ENCODE peak calls at places on chromosomes 6 and 20, in five cellular contexts. One of them, this sample, is unnamed. For H3K36me3 and H3K9me3, the result is how much of the 10 kb centered on the place peaks cover.

GRCh38 chr6:35048031-35048613 is 93.0 kb downstream of the TCP11 start:
- DNase-seq in IMR-90: no peak
- DNase-seq in sigmoid colon: peak
- DNase-seq in left ventricle myocardium inferior: no peak
- DNase-seq in lower lobe of right lung: no peak
- DNase-seq in this sample: peak

GRCh38 chr6:33091957-33092356 is 16.2 kb downstream of the HLA-DPB1 start:
- DNase-seq in IMR-90: no peak
- DNase-seq in sigmoid colon: no peak
- DNase-seq in left ventricle myocardium inferior: no peak
- DNase-seq in lower lobe of right lung: peak
- DNase-seq in this sample: peak

GRCh38 chr6:41021832-41022231 is 17.2 kb downstream of the UNC5CL start:
- DNase-seq in IMR-90: peak
- DNase-seq in sigmoid colon: no peak
- DNase-seq in left ventricle myocardium inferior: peak
- DNase-seq in lower lobe of right lung: no peak
- DNase-seq in this sample: no peak

GRCh38 chr6:41694815-41695536 is 40.4 kb downstream of the TFEB start:
- DNase-seq in IMR-90: peak
- DNase-seq in sigmoid colon: no peak
- DNase-seq in left ventricle myocardium inferior: no peak
- DNase-seq in lower lobe of right lung: no peak
- DNase-seq in this sample: no peak

GRCh38 chr6:87700351-87700728 is 1.7 kb downstream of the AKIRIN2 start:
- DNase-seq in IMR-90: no peak
- DNase-seq in sigmoid colon: no peak
- DNase-seq in left ventricle myocardium inferior: no peak
- DNase-seq in lower lobe of right lung: no peak
- DNase-seq in this sample: no peak

GRCh38 chr6:170289108-170289931 is 1.6 kb downstream of the DLL1 start:
- DNase-seq in IMR-90: no peak
- DNase-seq in sigmoid colon: peak
- DNase-seq in left ventricle myocardium inferior: no peak
- DNase-seq in lower lobe of right lung: no peak
- DNase-seq in this sample: no peak

GRCh38 chr20:41387433-41387832 is 20.8 kb upstream of the EMILIN3 start:
- DNase-seq in IMR-90: no peak
- DNase-seq in sigmoid colon: no peak
- DNase-seq in left ventricle myocardium inferior: no peak
- DNase-seq in lower lobe of right lung: peak
- DNase-seq in this sample: peak

GRCh38 chr6:159033160-159034049 is 11.4 kb downstream of the TAGAP start:
- DNase-seq in IMR-90: no peak
- DNase-seq in sigmoid colon: no peak
- DNase-seq in left ventricle myocardium inferior: no peak
- DNase-seq in lower lobe of right lung: no peak
- DNase-seq in this sample: no peak

GRCh38 chr6:122154912-122155516 is 244.4 kb upstream of the HSF2 start:
- DNase-seq in IMR-90: no peak
- DNase-seq in sigmoid colon: peak
- DNase-seq in left ventricle myocardium inferior: peak
- DNase-seq in lower lobe of right lung: no peak
- DNase-seq in this sample: no peak

GRCh38 chr6:137080711-137081110 is 35.9 kb upstream of the IL20RA start:
- DNase-seq in IMR-90: no peak
- DNase-seq in sigmoid colon: no peak
- DNase-seq in left ventricle myocardium inferior: no peak
- DNase-seq in lower lobe of right lung: no peak
- DNase-seq in this sample: no peak

GRCh38 chr20:53767206-53767924 is 173.7 kb upstream of the ZNF217 start:
- DNase-seq in IMR-90: no peak
- DNase-seq in sigmoid colon: no peak
- DNase-seq in left ventricle myocardium inferior: no peak
- DNase-seq in lower lobe of right lung: no peak
- DNase-seq in this sample: no peak

GRCh38 chr6:46733410-46733809 is 1.8 kb downstream of the PLA2G7 start:
- DNase-seq in IMR-90: no peak
- DNase-seq in sigmoid colon: no peak
- DNase-seq in left ventricle myocardium inferior: no peak
- DNase-seq in lower lobe of right lung: no peak
- DNase-seq in this sample: no peak

GRCh38 chr6:16602035-16602434 is 159.2 kb downstream of the ATXN1 start:
- DNase-seq in IMR-90: no peak
- DNase-seq in sigmoid colon: no peak
- DNase-seq in left ventricle myocardium inferior: no peak
- DNase-seq in lower lobe of right lung: no peak
- DNase-seq in this sample: no peak

GRCh38 chr6:56708810-56709597 is 66.3 kb upstream of the DST start:
- DNase-seq in IMR-90: peak
- DNase-seq in sigmoid colon: no peak
- DNase-seq in left ventricle myocardium inferior: no peak
- DNase-seq in lower lobe of right lung: no peak
- DNase-seq in this sample: no peak

GRCh38 chr6:38715016-38715809 is at the start of gene DNAH8:
- DNase-seq in IMR-90: no peak
- DNase-seq in sigmoid colon: no peak
- DNase-seq in left ventricle myocardium inferior: no peak
- DNase-seq in lower lobe of right lung: no peak
- DNase-seq in this sample: no peak

GRCh38 chr6:10999994-11000393 is 44.1 kb downstream of the ELOVL2 start:
- DNase-seq in IMR-90: peak
- DNase-seq in sigmoid colon: no peak
- DNase-seq in left ventricle myocardium inferior: no peak
- DNase-seq in lower lobe of right lung: no peak
- DNase-seq in this sample: no peak

GRCh38 chr20:8542115-8542486 is 410.0 kb downstream of the PLCB1 start:
- DNase-seq in IMR-90: no peak
- DNase-seq in sigmoid colon: no peak
- DNase-seq in left ventricle myocardium inferior: no peak
- DNase-seq in lower lobe of right lung: no peak
- DNase-seq in this sample: no peak

GRCh38 chr20:36470482-36471062 is 70.7 kb upstream of the MYL9 start:
- DNase-seq in IMR-90: no peak
- DNase-seq in sigmoid colon: no peak
- DNase-seq in left ventricle myocardium inferior: no peak
- DNase-seq in lower lobe of right lung: no peak
- DNase-seq in this sample: no peak

GRCh38 chr20:19817017-19817416 is 59.0 kb downstream of the RIN2 start:
- DNase-seq in IMR-90: peak
- DNase-seq in sigmoid colon: peak
- DNase-seq in left ventricle myocardium inferior: no peak
- DNase-seq in lower lobe of right lung: no peak
- DNase-seq in this sample: no peak

GRCh38 chr20:42074944-42075343 is 456.8 kb upstream of the CHD6 start:
- DNase-seq in IMR-90: no peak
- DNase-seq in sigmoid colon: no peak
- DNase-seq in left ventricle myocardium inferior: no peak
- DNase-seq in lower lobe of right lung: no peak
- DNase-seq in this sample: no peak

GRCh38 chr20:54084193-54084592 is 13.8 kb upstream of the BCAS1 start:
- DNase-seq in IMR-90: no peak
- DNase-seq in sigmoid colon: no peak
- DNase-seq in left ventricle myocardium inferior: no peak
- DNase-seq in lower lobe of right lung: no peak
- DNase-seq in this sample: no peak

GRCh38 chr6:48074368-48074767 is 36.6 kb downstream of the PTCHD4 start:
- DNase-seq in IMR-90: no peak
- DNase-seq in sigmoid colon: no peak
- DNase-seq in left ventricle myocardium inferior: no peak
- DNase-seq in lower lobe of right lung: no peak
- DNase-seq in this sample: no peak

GRCh38 chr6:63180367-63180766 is 30.9 kb upstream of the FKBP1C start:
- DNase-seq in IMR-90: no peak
- DNase-seq in sigmoid colon: no peak
- DNase-seq in left ventricle myocardium inferior: no peak
- DNase-seq in lower lobe of right lung: no peak
- DNase-seq in this sample: no peak

GRCh38 chr6:129671442-129672344 is 38.3 kb downstream of the ARHGAP18 start:
- DNase-seq in IMR-90: no peak
- DNase-seq in sigmoid colon: no peak
- DNase-seq in left ventricle myocardium inferior: no peak
- DNase-seq in lower lobe of right lung: peak
- DNase-seq in this sample: no peak

GRCh38 chr6:47456536-47456975 is 21.0 kb upstream of the CD2AP start:
- DNase-seq in IMR-90: no peak
- DNase-seq in sigmoid colon: no peak
- DNase-seq in left ventricle myocardium inferior: no peak
- DNase-seq in lower lobe of right lung: no peak
- DNase-seq in this sample: no peak

GRCh38 chr6:158707826-158708225 is 58.0 kb downstream of the SYTL3 start:
- DNase-seq in IMR-90: no peak
- DNase-seq in sigmoid colon: peak
- DNase-seq in left ventricle myocardium inferior: peak
- DNase-seq in lower lobe of right lung: peak
- DNase-seq in this sample: no peak

GRCh38 chr6:19879663-19880062 is 42.5 kb downstream of the ID4 start:
- DNase-seq in IMR-90: no peak
- DNase-seq in sigmoid colon: no peak
- DNase-seq in left ventricle myocardium inferior: no peak
- DNase-seq in lower lobe of right lung: no peak
- DNase-seq in this sample: no peak

GRCh38 chr6:11149551-11149950 is 38.0 kb upstream of the ERVFRD-1 start:
- DNase-seq in IMR-90: no peak
- DNase-seq in sigmoid colon: no peak
- DNase-seq in left ventricle myocardium inferior: no peak
- DNase-seq in lower lobe of right lung: no peak
- DNase-seq in this sample: no peak

GRCh38 chr20:64239449-64240242 is 15.9 kb upstream of the PCMTD2 start:
- DNase-seq in IMR-90: no peak
- DNase-seq in sigmoid colon: peak
- DNase-seq in left ventricle myocardium inferior: no peak
- DNase-seq in lower lobe of right lung: peak
- DNase-seq in this sample: peak

GRCh38 chr6:84028350-84028749 is 5.2 kb upstream of the MRAP2 start:
- DNase-seq in IMR-90: no peak
- DNase-seq in sigmoid colon: no peak
- DNase-seq in left ventricle myocardium inferior: no peak
- DNase-seq in lower lobe of right lung: no peak
- DNase-seq in this sample: no peak

GRCh38 chr20:63618291-63618980 is 8.5 kb downstream of the GMEB2 start:
- DNase-seq in IMR-90: no peak
- DNase-seq in sigmoid colon: no peak
- DNase-seq in left ventricle myocardium inferior: no peak
- DNase-seq in lower lobe of right lung: no peak
- DNase-seq in this sample: no peak

GRCh38 chr6:6886160-6886885 is 221.4 kb upstream of the RREB1 start:
- DNase-seq in IMR-90: no peak
- DNase-seq in sigmoid colon: peak
- DNase-seq in left ventricle myocardium inferior: no peak
- DNase-seq in lower lobe of right lung: peak
- DNase-seq in this sample: no peak

GRCh38 chr20:1060985-1061384 is 57.4 kb upstream of the PSMF1 start:
- DNase-seq in IMR-90: no peak
- DNase-seq in sigmoid colon: no peak
- DNase-seq in left ventricle myocardium inferior: no peak
- DNase-seq in lower lobe of right lung: no peak
- DNase-seq in this sample: no peak
- H3K36me3 ChIP-seq in IMR-90: under half
- H3K36me3 ChIP-seq in sigmoid colon: under half
- H3K36me3 ChIP-seq in left ventricle myocardium inferior: under half
- H3K36me3 ChIP-seq in lower lobe of right lung: under half
- H3K36me3 ChIP-seq in this sample: under half

GRCh38 chr6:28323813-28324424 is 12.0 kb downstream of the ZSCAN31 start:
- DNase-seq in IMR-90: no peak
- DNase-seq in sigmoid colon: no peak
- DNase-seq in left ventricle myocardium inferior: no peak
- DNase-seq in lower lobe of right lung: no peak
- DNase-seq in this sample: no peak

GRCh38 chr6:28326371-28326948 is 9.5 kb downstream of the ZSCAN31 start:
- DNase-seq in IMR-90: no peak
- DNase-seq in sigmoid colon: no peak
- DNase-seq in left ventricle myocardium inferior: no peak
- DNase-seq in lower lobe of right lung: no peak
- DNase-seq in this sample: no peak

DNA sequence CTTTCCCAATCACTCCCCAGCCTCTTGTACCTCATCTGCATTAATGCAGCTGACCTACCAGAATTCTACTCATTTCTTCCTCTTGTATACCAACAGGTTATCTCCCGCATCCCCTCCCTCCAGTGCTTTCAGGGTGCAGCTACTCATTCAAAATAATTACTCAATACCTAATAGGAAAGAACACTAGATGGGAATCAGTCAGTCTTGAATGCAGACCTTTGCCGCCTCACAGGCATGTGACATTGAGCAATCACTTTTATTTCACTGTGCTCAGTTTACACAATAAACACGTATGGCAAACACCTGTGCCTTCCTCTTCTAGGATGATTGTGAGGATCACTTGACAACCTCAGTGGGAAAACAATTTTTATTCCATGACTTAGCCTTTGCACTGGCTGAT is 13.3 kb downstream of the ZSCAN31 start:
- DNase-seq in IMR-90: no peak
- DNase-seq in sigmoid colon: no peak
- DNase-seq in left ventricle myocardium inferior: no peak
- DNase-seq in lower lobe of right lung: no peak
- DNase-seq in this sample: no peak
- H3K9me3 ChIP-seq in IMR-90: under half
- H3K9me3 ChIP-seq in sigmoid colon: under half
- H3K9me3 ChIP-seq in left ventricle myocardium inferior: under half
- H3K9me3 ChIP-seq in lower lobe of right lung: under half
- H3K9me3 ChIP-seq in this sample: under half

DNA sequence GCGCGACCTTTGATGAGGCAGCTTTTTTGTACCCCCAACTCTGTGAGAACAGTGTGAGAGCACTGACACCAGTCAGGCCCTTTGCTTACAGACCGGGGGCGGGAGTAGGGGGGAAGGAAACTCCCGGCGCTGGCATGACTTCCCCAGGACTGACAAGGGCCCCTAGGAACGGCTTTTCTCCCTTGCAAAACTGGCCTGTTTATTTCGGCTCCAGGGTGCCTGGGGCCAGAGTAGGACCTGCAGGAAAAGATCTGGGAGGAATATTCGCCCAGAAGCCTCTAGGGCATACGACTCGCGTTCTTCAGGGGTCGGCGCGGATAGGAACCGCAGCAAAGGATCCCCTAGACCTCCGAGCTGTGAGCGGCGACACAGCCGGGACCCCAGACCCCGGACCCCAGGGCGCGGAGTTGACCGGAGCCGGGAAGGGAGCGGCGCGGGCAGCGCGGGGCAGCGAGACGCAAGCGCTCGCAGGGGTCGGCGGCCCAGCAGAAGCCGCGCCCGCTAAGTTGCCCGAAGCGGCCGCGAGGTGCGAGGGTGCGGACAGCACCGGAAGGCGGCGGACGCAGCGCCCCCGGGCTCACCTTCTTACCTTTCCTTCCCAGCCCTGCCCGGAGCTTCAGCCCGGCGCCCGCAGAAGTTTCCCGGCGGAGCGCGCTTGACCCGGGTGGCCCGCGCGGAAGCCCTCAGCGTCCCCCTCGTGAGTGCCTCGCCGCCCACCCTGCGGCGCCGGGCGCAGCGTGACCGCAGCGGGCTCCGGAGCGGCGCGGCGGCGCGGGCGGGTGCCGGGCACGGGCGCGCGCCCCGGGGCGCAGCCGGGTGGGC is at the start of gene POPDC3:
- DNase-seq in IMR-90: peak
- DNase-seq in sigmoid colon: no peak
- DNase-seq in left ventricle myocardium inferior: no peak
- DNase-seq in lower lobe of right lung: no peak
- DNase-seq in this sample: no peak
- H3K27ac ChIP-seq in IMR-90: peak
- H3K27ac ChIP-seq in sigmoid colon: no peak
- H3K27ac ChIP-seq in left ventricle myocardium inferior: peak
- H3K27ac ChIP-seq in lower lobe of right lung: no peak
- H3K27ac ChIP-seq in this sample: no peak

GRCh38 chr6:155311583-155311982 is 2.7 kb downstream of the TFB1M start:
- DNase-seq in IMR-90: no peak
- DNase-seq in sigmoid colon: no peak
- DNase-seq in left ventricle myocardium inferior: no peak
- DNase-seq in lower lobe of right lung: no peak
- DNase-seq in this sample: no peak
- H3K36me3 ChIP-seq in IMR-90: under half
- H3K36me3 ChIP-seq in sigmoid colon: under half
- H3K36me3 ChIP-seq in left ventricle myocardium inferior: under half
- H3K36me3 ChIP-seq in lower lobe of right lung: under half
- H3K36me3 ChIP-seq in this sample: under half

This sample was measured in aorta.